ENCODE peak calls at places on chromosomes 6 and 20, in four cellular contexts. J is SK-N-SH, N is fibroblast of lung, K is upper lobe of left lung. X is an unnamed sample.
A peak's percentile ranks its signal among the peaks of the same experiment; 100 is the strongest.

GRCh38 chr6:118580585-118581419 is 32.7 kb downstream of the PLN start:
- DNase-seq in K (no peak), N (peak; percentile 77), J (peak; percentile 49), X (no peak)

GRCh38 chr6:129677634-129678325 is 32.2 kb downstream of the ARHGAP18 start:
- DNase-seq in J (no peak), K (no peak), N (peak; percentile 30), X (no peak)

GRCh38 chr6:44234101-44235090 is 11.0 kb downstream of the SLC29A1 start:
- DNase-seq in J (peak; percentile 94), K (peak; percentile 67), N (peak; percentile 87), X (peak; percentile 70)

GRCh38 chr20:33999025-33999629 is 5.4 kb downstream of the RALY start:
- DNase-seq in N (no peak), K (no peak), J (no peak), X (no peak)

GRCh38 chr6:33698494-33698893 is 13.0 kb downstream of the UQCC2 start:
- DNase-seq in J (no peak), K (no peak), N (no peak), X (no peak)

GRCh38 chr6:54717849-54718455 is 128.6 kb upstream of the FAM83B start:
- DNase-seq in N (peak; percentile 34), J (peak; percentile 29), K (peak; percentile 46), X (peak; percentile 73)

GRCh38 chr20:20371681-20372080 is 3.8 kb downstream of the INSM1 start:
- DNase-seq in N (no peak), J (no peak), K (no peak), X (no peak)

GRCh38 chr6:26392932-26393636 is 9.0 kb upstream of the BTN3A1 start:
- DNase-seq in J (peak; percentile 27), K (peak; percentile 31), N (no peak), X (no peak)

GRCh38 chr20:50187403-50188051 is 3.1 kb upstream of the CEBPB start:
- DNase-seq in J (no peak), K (peak; percentile 78), N (peak; percentile 62), X (no peak)

GRCh38 chr6:403659-404655 is 12.4 kb downstream of the IRF4 start:
- DNase-seq in J (no peak), N (no peak), K (no peak), X (no peak)

GRCh38 chr20:63234693-63235398 is 859 bp upstream of the BIRC7 start:
- DNase-seq in N (no peak), K (no peak), J (no peak), X (peak; percentile 78)

GRCh38 chr6:70764706-70765105 is 97.0 kb downstream of the SMAP1 start:
- DNase-seq in J (no peak), N (no peak), K (no peak), X (no peak)

GRCh38 chr6:150865043-150865405 is 478 bp upstream of the MTHFD1L start:
- DNase-seq in J (no peak), K (no peak), N (peak; percentile 70), X (no peak)

GRCh38 chr20:51712501-51713212 is 55.5 kb downstream of the ATP9A start:
- DNase-seq in J (peak; percentile 35), K (no peak), N (peak; percentile 56), X (peak; percentile 36)

GRCh38 chr20:19785886-19786285 is 27.8 kb downstream of the RIN2 start:
- DNase-seq in K (no peak), J (no peak), N (peak; percentile 87), X (no peak)

GRCh38 chr6:26243132-26243531 is 121.9 kb upstream of the BTN3A2 start:
- DNase-seq in N (no peak), K (no peak), J (no peak), X (no peak)

GRCh38 chr6:53065266-53066058 is at the start of gene FBXO9:
- DNase-seq in N (peak; percentile 53), K (peak; percentile 65), J (peak; percentile 92), X (peak; percentile 82)

GRCh38 chr6:124956018-124956417 is 6.2 kb upstream of the RNF217 start:
- DNase-seq in N (no peak), J (no peak), K (no peak), X (no peak)

GRCh38 chr20:25233016-25233772 is 14.7 kb upstream of the PYGB start:
- DNase-seq in N (peak; percentile 88), J (no peak), K (peak; percentile 86), X (no peak)

GRCh38 chr6:104182811-104183210 is 676.9 kb downstream of the HACE1 start:
- DNase-seq in J (no peak), N (peak; percentile 19), K (no peak), X (no peak)

GRCh38 chr6:2909718-2910117 is 6.6 kb upstream of the SERPINB9 start:
- DNase-seq in N (peak; percentile 24), K (no peak), J (no peak), X (no peak)

GRCh38 chr6:152146385-152146784 is 338.9 kb downstream of the ESR1 start:
- DNase-seq in J (no peak), N (peak; percentile 90), K (no peak), X (no peak)

GRCh38 chr6:148854086-148854485 is 107.3 kb downstream of the UST start:
- DNase-seq in J (no peak), N (peak; percentile 68), K (no peak), X (no peak)

GRCh38 chr20:50325215-50325614 is 134.6 kb downstream of the CEBPB start:
- DNase-seq in J (no peak), K (no peak), N (no peak), X (no peak)

GRCh38 chr6:137680678-137681346 is 186.2 kb upstream of the TNFAIP3 start:
- DNase-seq in J (no peak), N (peak; percentile 33), K (no peak), X (no peak)

GRCh38 chr20:22861990-22862389 is 173.1 kb upstream of the SSTR4 start:
- DNase-seq in N (no peak), K (peak; percentile 44), J (no peak), X (no peak)

GRCh38 chr20:47146703-47147102 is 209.8 kb downstream of the ZMYND8 start:
- DNase-seq in K (no peak), N (peak; percentile 88), J (no peak), X (no peak)

GRCh38 chr6:104325341-104326172 is 534.2 kb downstream of the HACE1 start:
- DNase-seq in K (no peak), N (no peak), J (peak; percentile 39), X (no peak)

GRCh38 chr6:121614115-121614514 is 178.7 kb downstream of the GJA1 start:
- DNase-seq in K (no peak), J (no peak), N (no peak), X (no peak)

GRCh38 chr6:105882833-105883232 is 203.3 kb upstream of the PRDM1 start:
- DNase-seq in K (no peak), J (no peak), N (peak; percentile 39), X (no peak)

DNA sequence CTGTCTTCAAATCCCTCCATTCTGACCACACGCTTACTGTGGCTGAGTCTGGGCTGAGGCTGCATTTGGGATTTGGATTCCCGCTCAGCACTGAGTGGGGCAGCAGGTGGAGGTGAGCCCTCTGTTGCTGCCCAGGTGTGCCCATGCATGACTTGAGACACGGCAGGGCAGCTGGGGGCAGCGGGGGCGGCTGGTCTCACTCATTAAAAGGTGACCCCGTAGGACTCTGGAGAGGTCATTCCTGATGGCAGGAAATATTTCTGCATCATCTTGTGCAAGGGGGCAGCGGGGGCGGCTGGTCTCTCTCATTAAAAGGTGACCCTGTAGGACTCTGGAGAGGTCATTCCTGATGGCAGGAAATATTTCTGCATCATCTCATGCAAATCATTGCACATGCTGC is 49.8 kb downstream of the SMOC2 start:
- DNase-seq in J (no peak), K (no peak), N (no peak), X (no peak)
- TF ChIP-seq CTCF in J (no peak), K (no peak), N (no peak), X (no peak)

GRCh38 chr20:44478188-44478587 is 2.5 kb downstream of the TTPAL start:
- DNase-seq in J (no peak), N (no peak), K (no peak), X (no peak)

GRCh38 chr20:44475372-44475693 is 341 bp upstream of the TTPAL start:
- DNase-seq in J (peak; percentile 38), N (no peak), K (no peak), X (no peak)

GRCh38 chr20:44477151-44477550 is 1.5 kb downstream of the TTPAL start:
- DNase-seq in J (no peak), K (no peak), N (peak; percentile 56), X (no peak)

GRCh38 chr20:44479643-44480042 is 4.0 kb downstream of the TTPAL start:
- DNase-seq in K (no peak), J (no peak), N (no peak), X (no peak)

DNA sequence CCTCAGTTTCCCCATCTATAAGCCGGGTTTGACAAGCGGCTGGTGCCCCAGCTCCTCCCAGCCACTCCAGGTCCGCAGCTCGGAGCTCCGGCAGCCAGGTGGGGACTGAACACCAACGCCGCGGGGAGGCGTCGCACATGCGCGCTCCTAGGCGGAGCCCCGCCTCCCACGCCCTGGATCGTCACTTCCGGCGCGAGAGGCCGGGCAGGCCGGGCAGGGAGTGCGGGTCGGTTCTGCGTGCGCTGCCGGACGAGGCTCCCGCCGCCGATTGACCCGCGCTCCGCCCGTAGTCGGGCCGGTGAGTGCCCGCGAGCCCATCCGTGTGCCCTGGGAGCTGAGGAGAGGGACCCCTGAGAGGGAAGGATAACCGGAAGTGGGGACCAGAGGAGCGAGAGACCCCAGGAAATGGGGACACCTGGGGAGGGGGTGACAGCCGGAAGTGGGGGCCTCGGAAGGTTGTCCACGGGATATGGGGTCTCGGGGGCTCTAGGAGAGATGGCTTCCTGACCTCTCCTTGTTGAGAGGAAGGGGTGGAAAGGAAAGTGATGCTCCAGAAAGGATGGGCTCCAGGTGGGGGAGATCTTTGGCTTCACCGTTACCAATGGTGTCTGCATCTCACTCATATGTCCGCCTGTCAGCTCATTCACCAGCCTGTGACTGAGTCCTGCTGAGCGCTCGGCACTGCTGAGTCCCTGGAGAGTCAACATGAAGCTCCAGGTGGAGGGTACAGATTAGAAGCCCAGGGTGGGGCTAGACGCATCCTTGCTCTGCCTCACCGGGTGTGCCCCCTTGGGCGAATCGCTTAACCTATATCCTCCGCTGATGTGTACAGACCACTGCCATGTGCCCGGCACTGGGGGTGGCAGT is at the start of gene TTPAL:
- DNase-seq in J (peak; percentile 97), K (peak; percentile 94), N (peak; percentile 80), X (peak; percentile 90)
- TF ChIP-seq CTCF in J (peak; percentile 36), K (peak; percentile 82), N (no peak), X (no peak)

DNA sequence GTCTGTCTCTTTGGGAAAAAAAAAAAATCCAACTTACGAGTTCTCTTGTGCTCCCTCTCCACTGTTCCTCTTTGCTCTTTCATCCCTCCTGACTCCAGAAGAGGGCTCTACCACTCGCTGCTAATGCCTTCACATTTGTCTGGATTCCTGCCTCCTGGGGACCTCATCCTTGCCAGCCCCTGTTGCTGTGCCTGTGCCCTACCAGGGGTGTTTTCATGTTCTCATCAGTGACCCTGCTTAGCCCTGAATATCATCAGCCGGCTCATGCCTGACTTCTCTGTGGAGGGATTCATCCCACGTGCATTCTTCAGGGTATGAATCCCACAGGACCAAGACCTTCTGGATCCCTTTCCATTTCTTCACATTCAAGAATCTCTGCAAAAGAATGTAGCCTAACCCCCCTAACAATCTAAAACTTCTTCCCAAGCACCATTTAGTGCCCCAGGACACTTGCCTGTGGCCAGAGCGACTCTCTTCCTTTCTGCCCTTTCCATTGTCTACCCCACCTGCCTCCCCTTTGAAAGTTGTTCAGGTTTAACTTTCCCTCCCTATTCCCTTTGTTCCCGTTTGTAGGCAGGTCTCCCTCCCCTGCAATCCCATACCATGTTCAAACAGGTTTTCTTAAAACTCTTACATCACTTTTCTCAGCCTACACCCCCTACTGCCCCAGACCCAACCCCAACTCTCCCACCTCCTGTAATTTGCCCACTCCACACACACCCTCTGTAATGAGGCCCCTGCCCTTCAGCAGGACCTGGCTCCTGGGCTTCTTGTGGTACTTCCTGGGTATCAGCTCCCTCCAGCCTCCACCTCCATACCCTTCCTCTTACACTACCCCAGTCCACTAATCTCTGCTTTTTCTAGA is 50.2 kb downstream of the RREB1 start:
- DNase-seq in J (no peak), K (no peak), N (peak; percentile 77), X (no peak)
- TF ChIP-seq CTCF in J (peak; percentile 12), K (no peak), N (peak; percentile 3), X (no peak)

GRCh38 chr6:136550330-136551071 is at the start of gene MAP7:
- DNase-seq in K (peak; percentile 87), N (peak; percentile 27), J (peak; percentile 88), X (peak; percentile 60)
- TF ChIP-seq CTCF in K (peak; percentile 99), N (peak; percentile 36), J (peak; percentile 69), X (peak; percentile 99)

X was measured in glutamatergic neuron.